ENCODE peak calls at places on chromosomes 5 and 9, in four cellular contexts. One of them, this sample, is unnamed.

GRCh38 chr5:132495063-132495671 is 4.6 kb upstream of the IRF1 start:
- DNase-seq in NCI-H2081: no peak
- DNase-seq in stimulated activated CD4-positive, alpha-beta T cell treated with anti-CD3 and anti-CD28 coated beads, Interleukin-4, amount 100 ng/mL, for 4 hours: no peak
- DNase-seq in coronary artery: peak; percentile 73
- DNase-seq in this sample: peak; percentile 16

GRCh38 chr5:30100929-30101328 is 1092.6 kb upstream of the CDH6 start:
- DNase-seq in NCI-H2081: no peak
- DNase-seq in stimulated activated CD4-positive, alpha-beta T cell treated with anti-CD3 and anti-CD28 coated beads, Interleukin-4, amount 100 ng/mL, for 4 hours: no peak
- DNase-seq in coronary artery: no peak
- DNase-seq in this sample: no peak

GRCh38 chr9:132698989-132699388 is 28.7 kb downstream of the GTF3C4 start:
- DNase-seq in NCI-H2081: no peak
- DNase-seq in stimulated activated CD4-positive, alpha-beta T cell treated with anti-CD3 and anti-CD28 coated beads, Interleukin-4, amount 100 ng/mL, for 4 hours: no peak
- DNase-seq in coronary artery: no peak
- DNase-seq in this sample: no peak

GRCh38 chr5:15441433-15442182 is 58.4 kb upstream of the FBXL7 start:
- DNase-seq in NCI-H2081: no peak
- DNase-seq in stimulated activated CD4-positive, alpha-beta T cell treated with anti-CD3 and anti-CD28 coated beads, Interleukin-4, amount 100 ng/mL, for 4 hours: no peak
- DNase-seq in coronary artery: no peak
- DNase-seq in this sample: no peak

GRCh38 chr5:66339896-66340295 is 195.8 kb downstream of the SREK1 start:
- DNase-seq in NCI-H2081: no peak
- DNase-seq in stimulated activated CD4-positive, alpha-beta T cell treated with anti-CD3 and anti-CD28 coated beads, Interleukin-4, amount 100 ng/mL, for 4 hours: no peak
- DNase-seq in coronary artery: no peak
- DNase-seq in this sample: no peak

GRCh38 chr9:2800385-2801179 is 43.3 kb downstream of the PUM3 start:
- DNase-seq in NCI-H2081: no peak
- DNase-seq in stimulated activated CD4-positive, alpha-beta T cell treated with anti-CD3 and anti-CD28 coated beads, Interleukin-4, amount 100 ng/mL, for 4 hours: no peak
- DNase-seq in coronary artery: no peak
- DNase-seq in this sample: no peak

GRCh38 chr9:87405677-87406544 is 91.8 kb upstream of the DAPK1 start:
- DNase-seq in NCI-H2081: no peak
- DNase-seq in stimulated activated CD4-positive, alpha-beta T cell treated with anti-CD3 and anti-CD28 coated beads, Interleukin-4, amount 100 ng/mL, for 4 hours: no peak
- DNase-seq in coronary artery: no peak
- DNase-seq in this sample: no peak

GRCh38 chr9:38284768-38285080 is 107.8 kb upstream of the ALDH1B1 start:
- DNase-seq in NCI-H2081: peak; percentile 86
- DNase-seq in stimulated activated CD4-positive, alpha-beta T cell treated with anti-CD3 and anti-CD28 coated beads, Interleukin-4, amount 100 ng/mL, for 4 hours: no peak
- DNase-seq in coronary artery: peak; percentile 56
- DNase-seq in this sample: no peak

GRCh38 chr5:87010736-87011135 is 256.9 kb upstream of the RASA1 start:
- DNase-seq in NCI-H2081: no peak
- DNase-seq in stimulated activated CD4-positive, alpha-beta T cell treated with anti-CD3 and anti-CD28 coated beads, Interleukin-4, amount 100 ng/mL, for 4 hours: no peak
- DNase-seq in coronary artery: no peak
- DNase-seq in this sample: no peak

GRCh38 chr5:27450607-27451006 is 412.2 kb upstream of the CDH9 start:
- DNase-seq in NCI-H2081: no peak
- DNase-seq in stimulated activated CD4-positive, alpha-beta T cell treated with anti-CD3 and anti-CD28 coated beads, Interleukin-4, amount 100 ng/mL, for 4 hours: no peak
- DNase-seq in coronary artery: no peak
- DNase-seq in this sample: no peak

GRCh38 chr5:115068239-115069086 is 101.2 kb downstream of the TRIM36 start:
- DNase-seq in NCI-H2081: no peak
- DNase-seq in stimulated activated CD4-positive, alpha-beta T cell treated with anti-CD3 and anti-CD28 coated beads, Interleukin-4, amount 100 ng/mL, for 4 hours: peak; percentile 13
- DNase-seq in coronary artery: no peak
- DNase-seq in this sample: no peak

GRCh38 chr9:121819511-121820231 is 168.2 kb downstream of the DAB2IP start:
- DNase-seq in NCI-H2081: no peak
- DNase-seq in stimulated activated CD4-positive, alpha-beta T cell treated with anti-CD3 and anti-CD28 coated beads, Interleukin-4, amount 100 ng/mL, for 4 hours: no peak
- DNase-seq in coronary artery: peak; percentile 59
- DNase-seq in this sample: no peak

GRCh38 chr5:147658293-147658932 is 124.1 kb downstream of the JAKMIP2 start:
- DNase-seq in NCI-H2081: no peak
- DNase-seq in stimulated activated CD4-positive, alpha-beta T cell treated with anti-CD3 and anti-CD28 coated beads, Interleukin-4, amount 100 ng/mL, for 4 hours: no peak
- DNase-seq in coronary artery: no peak
- DNase-seq in this sample: no peak

GRCh38 chr9:137168907-137169763 is 716 bp downstream of the LRRC26 start:
- DNase-seq in NCI-H2081: peak; percentile 85
- DNase-seq in stimulated activated CD4-positive, alpha-beta T cell treated with anti-CD3 and anti-CD28 coated beads, Interleukin-4, amount 100 ng/mL, for 4 hours: no peak
- DNase-seq in coronary artery: no peak
- DNase-seq in this sample: no peak

GRCh38 chr5:78562001-78562400 is 86.6 kb downstream of the LHFPL2 start:
- DNase-seq in NCI-H2081: no peak
- DNase-seq in stimulated activated CD4-positive, alpha-beta T cell treated with anti-CD3 and anti-CD28 coated beads, Interleukin-4, amount 100 ng/mL, for 4 hours: no peak
- DNase-seq in coronary artery: no peak
- DNase-seq in this sample: no peak

GRCh38 chr5:132275367-132276220 is 18.1 kb downstream of the PDLIM4 start:
- DNase-seq in NCI-H2081: no peak
- DNase-seq in stimulated activated CD4-positive, alpha-beta T cell treated with anti-CD3 and anti-CD28 coated beads, Interleukin-4, amount 100 ng/mL, for 4 hours: no peak
- DNase-seq in coronary artery: peak; percentile 62
- DNase-seq in this sample: no peak

GRCh38 chr5:130000460-130000859 is 96.2 kb downstream of the CHSY3 start:
- DNase-seq in NCI-H2081: no peak
- DNase-seq in stimulated activated CD4-positive, alpha-beta T cell treated with anti-CD3 and anti-CD28 coated beads, Interleukin-4, amount 100 ng/mL, for 4 hours: no peak
- DNase-seq in coronary artery: no peak
- DNase-seq in this sample: no peak

GRCh38 chr9:134068742-134069535 is 1.1 kb upstream of the BRD3 start:
- DNase-seq in NCI-H2081: no peak
- DNase-seq in stimulated activated CD4-positive, alpha-beta T cell treated with anti-CD3 and anti-CD28 coated beads, Interleukin-4, amount 100 ng/mL, for 4 hours: no peak
- DNase-seq in coronary artery: peak; percentile 65
- DNase-seq in this sample: no peak

This sample was measured in activated B cell treated with CpG ODN at 0.5 μM for 24 hours.